ENCODE peak calls at places on chromosomes 1 and 21, in eight cellular contexts. X is A549, J is Panc1, Q is transverse colon, M is sigmoid colon, W is heart left ventricle, N is stomach, A is GM23248. Z is an unnamed sample.

GRCh38 chr1:185996211-185996610 is 262.0 kb downstream of the HMCN1 start:
- DNase-seq in W (no peak), M (no peak), A (peak; percentile 81), X (no peak), J (no peak), N (no peak), Q (no peak), Z (no peak)

GRCh38 chr1:25568834-25569598 is 25.6 kb downstream of the LDLRAP1 start:
- DNase-seq in N (no peak), J (no peak), M (peak; percentile 77), W (no peak), A (peak; percentile 98), Q (no peak), X (peak; percentile 25), Z (no peak)

GRCh38 chr1:29237906-29238600 is 1.7 kb downstream of the PTPRU start:
- DNase-seq in N (peak; percentile 44), A (peak; percentile 66), W (peak; percentile 50), J (no peak), Q (peak; percentile 30), X (peak; percentile 12), M (peak; percentile 81), Z (peak; percentile 44)

GRCh38 chr1:229685149-229685548 is 59.1 kb downstream of the URB2 start:
- DNase-seq in X (no peak), M (no peak), Q (no peak), N (no peak), J (no peak), W (no peak), A (no peak), Z (no peak)

GRCh38 chr1:10795305-10796021 is 983 bp downstream of the CASZ1 start:
- DNase-seq in A (peak; percentile 42), M (peak; percentile 71), J (no peak), Q (peak; percentile 42), N (no peak), X (peak; percentile 37), W (no peak), Z (no peak)

GRCh38 chr1:116990612-116991151 is 10.9 kb upstream of the CD101 start:
- DNase-seq in A (peak; percentile 96), X (no peak), M (peak; percentile 84), W (peak; percentile 79), J (no peak), Q (peak; percentile 24), N (no peak), Z (no peak)

GRCh38 chr1:155925506-155925905 is 8.7 kb downstream of the KHDC4 start:
- DNase-seq in A (no peak), W (no peak), J (no peak), N (no peak), X (no peak), Q (no peak), M (no peak), Z (no peak)

GRCh38 chr1:70685300-70686286 is 274.5 kb downstream of the CTH start:
- DNase-seq in M (peak; percentile 83), W (peak; percentile 45), J (peak; percentile 55), N (peak; percentile 69), X (peak; percentile 58), Q (peak; percentile 51), A (peak; percentile 77), Z (peak; percentile 42)

GRCh38 chr21:26115899-26116298 is 54.7 kb downstream of the APP start:
- DNase-seq in W (no peak), J (no peak), N (no peak), M (no peak), X (peak; percentile 6), A (peak; percentile 83), Q (no peak), Z (no peak)

GRCh38 chr21:25764065-25764464 is 29.3 kb downstream of the GABPA start:
- DNase-seq in M (no peak), N (no peak), X (no peak), W (no peak), Q (no peak), J (no peak), A (no peak), Z (no peak)

GRCh38 chr1:178057863-178058576 is 35.9 kb upstream of the RASAL2 start:
- DNase-seq in X (no peak), A (peak; percentile 81), Q (no peak), W (peak; percentile 72), M (peak; percentile 80), N (no peak), J (no peak), Z (no peak)

GRCh38 chr1:43300661-43301094 is at the start of gene TIE1:
- DNase-seq in A (no peak), N (no peak), W (peak; percentile 69), J (no peak), X (no peak), Q (no peak), M (no peak), Z (no peak)

GRCh38 chr21:44999428-44999971 is 59.7 kb downstream of the SLX9 start:
- DNase-seq in A (no peak), X (no peak), Q (no peak), W (no peak), N (no peak), J (no peak), M (peak; percentile 57), Z (no peak)

GRCh38 chr21:44949161-44950015 is 9.6 kb downstream of the SLX9 start:
- DNase-seq in J (peak; percentile 35), W (peak; percentile 89), N (peak; percentile 91), X (peak; percentile 65), M (peak; percentile 94), A (peak; percentile 71), Q (peak; percentile 90), Z (peak; percentile 90)

GRCh38 chr1:19696820-19697219 is 32.1 kb downstream of the HTR6 start:
- DNase-seq in N (no peak), X (no peak), A (no peak), Q (no peak), M (no peak), W (no peak), J (no peak), Z (no peak)

GRCh38 chr1:19700046-19700777 is 35.5 kb downstream of the HTR6 start:
- DNase-seq in N (no peak), A (no peak), M (no peak), J (no peak), Q (no peak), W (no peak), X (no peak), Z (no peak)

GRCh38 chr1:19698181-19698580 is 33.5 kb downstream of the HTR6 start:
- DNase-seq in J (no peak), M (no peak), A (no peak), W (no peak), N (no peak), Q (no peak), X (no peak), Z (no peak)

GRCh38 chr1:19694298-19694697 is 29.6 kb downstream of the HTR6 start:
- DNase-seq in M (no peak), W (no peak), X (no peak), A (no peak), Q (no peak), J (no peak), N (no peak), Z (no peak)

GRCh38 chr1:19695772-19696171 is 31.1 kb downstream of the HTR6 start:
- DNase-seq in A (no peak), W (no peak), J (no peak), M (no peak), Q (no peak), X (no peak), N (no peak), Z (no peak)
- H3K9me3 ChIP-seq in A (no peaks in the 10 kb centered on the region), W (no peaks in the 10 kb centered on the region), J (no peaks in the 10 kb centered on the region), M (no peaks in the 10 kb centered on the region), Q (no peaks in the 10 kb centered on the region), X (no peaks in the 10 kb centered on the region), N (no peaks in the 10 kb centered on the region), Z (no peaks in the 10 kb centered on the region)

GRCh38 chr1:248231117-248231516 is at the start of gene OR2M4:
- DNase-seq in X (no peak), Q (no peak), N (no peak), W (no peak), J (no peak), M (no peak), A (no peak), Z (no peak)

GRCh38 chr1:248225537-248225936 is 5.7 kb upstream of the OR2M4 start:
- DNase-seq in A (no peak), N (no peak), M (no peak), W (no peak), Q (no peak), J (no peak), X (no peak), Z (no peak)

DNA sequence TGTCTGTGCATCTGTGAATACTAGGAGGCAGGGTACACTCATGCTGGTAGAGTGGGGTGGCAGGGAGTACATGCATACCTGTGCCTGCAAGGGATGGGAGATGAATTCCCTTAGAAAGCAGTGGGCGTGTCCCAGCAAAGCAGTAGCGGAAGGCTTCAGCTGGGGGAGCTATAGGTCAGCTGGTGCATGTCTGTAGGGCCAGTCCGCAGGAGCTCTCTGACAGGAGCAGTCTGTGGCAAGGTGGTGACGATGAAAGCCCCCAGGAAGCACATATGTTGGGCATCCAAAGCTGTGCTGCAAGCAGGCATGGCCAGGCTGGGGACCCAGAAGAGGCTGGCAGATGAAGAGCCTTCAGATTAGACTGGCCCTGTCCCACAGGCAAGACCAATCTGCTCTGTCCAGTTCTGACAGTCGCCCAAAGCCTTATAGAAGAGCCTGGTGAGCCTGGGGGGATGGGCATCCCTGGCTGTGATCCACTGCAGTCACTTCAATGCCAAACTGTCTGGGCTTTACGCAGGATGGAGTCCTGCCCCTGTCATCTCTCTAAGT is 1.8 kb upstream of the OR2M4 start:
- DNase-seq in J (no peak), W (no peak), X (no peak), A (no peak), Q (no peak), N (no peak), M (no peak), Z (no peak)
- H3K9me3 ChIP-seq in J (no peaks in the 10 kb centered on the region), W (peaks cover 8% of the 10 kb centered on the region), X (peaks cover 8% of the 10 kb centered on the region), A (no peaks in the 10 kb centered on the region), Q (no peaks in the 10 kb centered on the region), N (peaks cover 17% of the 10 kb centered on the region), M (no peaks in the 10 kb centered on the region), Z (no peaks in the 10 kb centered on the region)

DNA sequence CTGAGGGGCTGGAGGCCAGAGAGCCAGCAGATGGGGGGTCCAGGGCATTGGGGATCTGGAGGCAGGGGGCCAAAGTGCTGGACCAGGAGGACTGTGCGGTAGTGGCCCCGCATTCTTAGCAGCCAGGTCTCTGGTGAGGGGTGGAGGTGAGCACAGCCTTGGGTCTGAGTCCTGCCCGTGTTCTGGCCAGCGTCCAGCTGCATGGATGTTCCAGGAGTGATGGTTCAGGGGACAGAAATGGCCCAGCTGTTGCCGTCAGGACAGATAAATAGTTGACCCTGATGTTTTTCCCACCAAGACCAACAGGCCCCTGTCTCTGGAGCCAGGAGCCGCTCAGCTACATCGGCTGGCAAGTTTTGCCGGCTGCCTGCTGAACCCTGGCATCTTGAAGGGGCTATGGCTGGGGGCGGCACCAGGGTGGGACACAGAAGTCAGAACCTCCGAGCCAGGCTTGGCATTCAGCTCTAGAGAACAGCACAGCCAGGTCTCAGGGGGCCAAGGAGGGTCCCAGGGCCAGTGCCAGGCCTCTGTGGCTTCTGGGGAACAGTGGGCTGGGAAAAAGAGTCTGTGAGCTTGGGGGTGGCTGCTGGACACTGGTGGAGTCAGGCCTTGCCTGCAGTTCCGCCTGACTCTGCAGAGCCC is 19.4 kb upstream of the TTC34 start:
- DNase-seq in M (no peak), A (no peak), N (no peak), W (no peak), Q (no peak), X (no peak), J (no peak), Z (no peak)
- H3K9me3 ChIP-seq in M (no peaks in the 10 kb centered on the region), A (no peaks in the 10 kb centered on the region), N (no peaks in the 10 kb centered on the region), W (no peaks in the 10 kb centered on the region), Q (no peaks in the 10 kb centered on the region), X (no peaks in the 10 kb centered on the region), J (no peaks in the 10 kb centered on the region), Z (no peaks in the 10 kb centered on the region)

DNA sequence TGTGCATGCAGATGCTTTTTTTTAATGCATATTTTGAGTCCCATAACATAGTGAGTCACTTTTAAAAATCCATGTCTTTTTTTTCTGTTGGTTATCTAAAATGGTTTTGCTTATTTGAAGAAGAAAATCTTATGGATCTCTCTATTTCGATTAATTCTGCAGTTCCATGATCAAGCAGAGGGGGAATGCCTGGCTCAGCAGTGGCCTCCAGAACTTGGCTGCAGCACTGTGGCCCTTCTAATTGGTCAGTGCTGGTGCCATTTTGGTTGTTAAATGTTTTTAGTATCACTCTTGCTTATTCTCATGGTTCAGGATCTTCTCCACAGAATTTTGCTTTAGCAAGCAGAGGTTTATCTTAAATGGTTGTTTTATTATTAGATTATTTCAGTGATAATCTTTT is 11.2 kb downstream of the EPHX4 start:
- DNase-seq in X (no peak), W (no peak), N (no peak), M (no peak), Q (no peak), A (no peak), J (no peak), Z (no peak)
- H3K9me3 ChIP-seq in X (no peaks in the 10 kb centered on the region), W (no peaks in the 10 kb centered on the region), N (no peaks in the 10 kb centered on the region), M (no peaks in the 10 kb centered on the region), Q (no peaks in the 10 kb centered on the region), A (no peaks in the 10 kb centered on the region), J (no peaks in the 10 kb centered on the region), Z (no peaks in the 10 kb centered on the region)